ENCODE peak calls at places on chromosome 2, in eight cellular contexts. One of them, this sample, is unnamed.

GRCh38 chr2:151091583-151091982 is 170.1 kb downstream of the RBM43 start:
- DNase-seq in stimulated activated CD4-positive, alpha-beta T cell treated with anti-CD3 and anti-CD28 coated beads, Interleukin-1b, Interleukin-23, amount 100 ng/mL, for 4 hours: no peak
- DNase-seq in IMR-90: peak; percentile 19
- DNase-seq in iPS-NIHi11: no peak
- DNase-seq in spleen: no peak
- DNase-seq in caudate nucleus: no peak
- DNase-seq in GM10248: no peak
- DNase-seq in right lobe of liver: no peak
- DNase-seq in this sample: no peak

GRCh38 chr2:1546023-1546591 is 132.8 kb downstream of the TPO start:
- DNase-seq in IMR-90: peak; percentile 63
- DNase-seq in caudate nucleus: peak; percentile 39
- DNase-seq in stimulated activated CD4-positive, alpha-beta T cell treated with anti-CD3 and anti-CD28 coated beads, Interleukin-1b, Interleukin-23, amount 100 ng/mL, for 4 hours: peak; percentile 11
- DNase-seq in GM10248: no peak
- DNase-seq in iPS-NIHi11: peak; percentile 63
- DNase-seq in spleen: no peak
- DNase-seq in right lobe of liver: no peak
- DNase-seq in this sample: peak; percentile 68

GRCh38 chr2:99425022-99425421 is 64.8 kb downstream of the REV1 start:
- DNase-seq in iPS-NIHi11: no peak
- DNase-seq in right lobe of liver: no peak
- DNase-seq in spleen: no peak
- DNase-seq in stimulated activated CD4-positive, alpha-beta T cell treated with anti-CD3 and anti-CD28 coated beads, Interleukin-1b, Interleukin-23, amount 100 ng/mL, for 4 hours: no peak
- DNase-seq in GM10248: no peak
- DNase-seq in IMR-90: peak; percentile 86
- DNase-seq in caudate nucleus: no peak
- DNase-seq in this sample: no peak

GRCh38 chr2:130882111-130882510 is 45.4 kb downstream of the ARHGEF4 start:
- DNase-seq in IMR-90: no peak
- DNase-seq in caudate nucleus: no peak
- DNase-seq in stimulated activated CD4-positive, alpha-beta T cell treated with anti-CD3 and anti-CD28 coated beads, Interleukin-1b, Interleukin-23, amount 100 ng/mL, for 4 hours: no peak
- DNase-seq in right lobe of liver: no peak
- DNase-seq in spleen: no peak
- DNase-seq in GM10248: no peak
- DNase-seq in iPS-NIHi11: no peak
- DNase-seq in this sample: no peak

GRCh38 chr2:230700447-230700846 is 12.2 kb upstream of the CAB39 start:
- DNase-seq in caudate nucleus: no peak
- DNase-seq in stimulated activated CD4-positive, alpha-beta T cell treated with anti-CD3 and anti-CD28 coated beads, Interleukin-1b, Interleukin-23, amount 100 ng/mL, for 4 hours: no peak
- DNase-seq in spleen: no peak
- DNase-seq in right lobe of liver: no peak
- DNase-seq in IMR-90: no peak
- DNase-seq in iPS-NIHi11: no peak
- DNase-seq in GM10248: no peak
- DNase-seq in this sample: peak; percentile 46

GRCh38 chr2:29212009-29212408 is 96.8 kb downstream of the CLIP4 start:
- DNase-seq in iPS-NIHi11: no peak
- DNase-seq in right lobe of liver: no peak
- DNase-seq in spleen: peak; percentile 36
- DNase-seq in caudate nucleus: no peak
- DNase-seq in GM10248: no peak
- DNase-seq in IMR-90: no peak
- DNase-seq in stimulated activated CD4-positive, alpha-beta T cell treated with anti-CD3 and anti-CD28 coated beads, Interleukin-1b, Interleukin-23, amount 100 ng/mL, for 4 hours: no peak
- DNase-seq in this sample: no peak

GRCh38 chr2:8509613-8510012 is 172.2 kb upstream of the ID2 start:
- DNase-seq in GM10248: no peak
- DNase-seq in spleen: peak; percentile 28
- DNase-seq in caudate nucleus: no peak
- DNase-seq in right lobe of liver: no peak
- DNase-seq in stimulated activated CD4-positive, alpha-beta T cell treated with anti-CD3 and anti-CD28 coated beads, Interleukin-1b, Interleukin-23, amount 100 ng/mL, for 4 hours: no peak
- DNase-seq in iPS-NIHi11: no peak
- DNase-seq in IMR-90: no peak
- DNase-seq in this sample: no peak

GRCh38 chr2:106982350-106982749 is 96.4 kb upstream of the ST6GAL2 start:
- DNase-seq in iPS-NIHi11: no peak
- DNase-seq in spleen: no peak
- DNase-seq in IMR-90: peak; percentile 43
- DNase-seq in GM10248: no peak
- DNase-seq in stimulated activated CD4-positive, alpha-beta T cell treated with anti-CD3 and anti-CD28 coated beads, Interleukin-1b, Interleukin-23, amount 100 ng/mL, for 4 hours: no peak
- DNase-seq in caudate nucleus: no peak
- DNase-seq in right lobe of liver: no peak
- DNase-seq in this sample: no peak

GRCh38 chr2:44342854-44343253 is 18.4 kb downstream of the PREPL start:
- DNase-seq in IMR-90: peak; percentile 7
- DNase-seq in stimulated activated CD4-positive, alpha-beta T cell treated with anti-CD3 and anti-CD28 coated beads, Interleukin-1b, Interleukin-23, amount 100 ng/mL, for 4 hours: no peak
- DNase-seq in caudate nucleus: no peak
- DNase-seq in GM10248: no peak
- DNase-seq in right lobe of liver: no peak
- DNase-seq in iPS-NIHi11: no peak
- DNase-seq in spleen: no peak
- DNase-seq in this sample: peak; percentile 14

GRCh38 chr2:14743883-14744282 is 111.4 kb downstream of the LRATD1 start:
- DNase-seq in caudate nucleus: no peak
- DNase-seq in iPS-NIHi11: no peak
- DNase-seq in stimulated activated CD4-positive, alpha-beta T cell treated with anti-CD3 and anti-CD28 coated beads, Interleukin-1b, Interleukin-23, amount 100 ng/mL, for 4 hours: no peak
- DNase-seq in IMR-90: no peak
- DNase-seq in right lobe of liver: no peak
- DNase-seq in spleen: no peak
- DNase-seq in GM10248: no peak
- DNase-seq in this sample: no peak

GRCh38 chr2:98514879-98515570 is 70.4 kb downstream of the INPP4A start:
- DNase-seq in GM10248: no peak
- DNase-seq in iPS-NIHi11: no peak
- DNase-seq in stimulated activated CD4-positive, alpha-beta T cell treated with anti-CD3 and anti-CD28 coated beads, Interleukin-1b, Interleukin-23, amount 100 ng/mL, for 4 hours: no peak
- DNase-seq in spleen: no peak
- DNase-seq in IMR-90: peak; percentile 68
- DNase-seq in right lobe of liver: no peak
- DNase-seq in caudate nucleus: peak; percentile 57
- DNase-seq in this sample: no peak

GRCh38 chr2:164151518-164151917 is 415.7 kb upstream of the FIGN start:
- DNase-seq in spleen: no peak
- DNase-seq in stimulated activated CD4-positive, alpha-beta T cell treated with anti-CD3 and anti-CD28 coated beads, Interleukin-1b, Interleukin-23, amount 100 ng/mL, for 4 hours: no peak
- DNase-seq in iPS-NIHi11: no peak
- DNase-seq in GM10248: no peak
- DNase-seq in IMR-90: peak; percentile 70
- DNase-seq in right lobe of liver: no peak
- DNase-seq in caudate nucleus: no peak
- DNase-seq in this sample: no peak

GRCh38 chr2:74834806-74835755 is 1.2 kb downstream of the HK2 start:
- DNase-seq in right lobe of liver: peak; percentile 58
- DNase-seq in GM10248: peak; percentile 86
- DNase-seq in IMR-90: peak; percentile 38
- DNase-seq in iPS-NIHi11: peak; percentile 86
- DNase-seq in stimulated activated CD4-positive, alpha-beta T cell treated with anti-CD3 and anti-CD28 coated beads, Interleukin-1b, Interleukin-23, amount 100 ng/mL, for 4 hours: peak; percentile 69
- DNase-seq in spleen: peak; percentile 91
- DNase-seq in caudate nucleus: no peak
- DNase-seq in this sample: peak; percentile 84